ENCODE peak calls at places on chromosomes 2 and 18, in ten cellular contexts. S is non-pigmented ciliary epithelial cell; E is RCC 7860; L is T follicular helper cell; V is mesothelial cell of epicardium; R is CD8-positive, alpha-beta memory T cell; H is HuH-7; O is heart right ventricle; C is GM12865; K is stimulated activated CD4-positive, alpha-beta T cell treated with anti-CD3 and anti-CD28 coated beads, Interleukin-15, amount 100 ng/mL, for 1 hour. P is an unnamed sample.

GRCh38 chr2:166518634-166519390 is 24.8 kb upstream of the SCN7A start:
- DNase-seq in S (no peak), E (no peak), L (no peak), V (no peak), R (no peak), H (no peak), O (no peak), C (no peak), K (no peak), P (no peak)

GRCh38 chr2:75310915-75311314 is 111.6 kb upstream of the TACR1 start:
- DNase-seq in S (no peak), E (no peak), L (no peak), V (no peak), R (no peak), H (no peak), O (no peak), C (no peak), K (no peak), P (no peak)

GRCh38 chr2:38433607-38433975 is 56.5 kb upstream of the ATL2 start:
- DNase-seq in S (no peak), E (peak), L (no peak), V (no peak), R (no peak), H (no peak), O (no peak), C (no peak), K (no peak), P (no peak)

GRCh38 chr2:68726608-68727367 is 7.8 kb upstream of the ARHGAP25 start:
- DNase-seq in S (no peak), E (peak), L (peak), V (no peak), R (peak), H (no peak), O (no peak), C (peak), K (peak), P (peak)

GRCh38 chr2:48589170-48589767 is 28.4 kb upstream of the GTF2A1L start:
- DNase-seq in S (no peak), E (no peak), L (no peak), V (peak), R (no peak), H (no peak), O (no peak), C (peak), K (no peak), P (no peak)

GRCh38 chr2:216294305-216294704 is 78.0 kb downstream of the MARCHF4 start:
- DNase-seq in S (no peak), E (no peak), L (no peak), V (no peak), R (no peak), H (no peak), O (no peak), C (no peak), K (no peak), P (no peak)

GRCh38 chr2:238255146-238255545 is 15.3 kb upstream of the HES6 start:
- DNase-seq in S (no peak), E (no peak), L (no peak), V (no peak), R (no peak), H (no peak), O (peak), C (no peak), K (no peak), P (no peak)

GRCh38 chr2:1727796-1728474 is 16.4 kb downstream of the PXDN start:
- DNase-seq in S (no peak), E (no peak), L (no peak), V (no peak), R (no peak), H (no peak), O (no peak), C (no peak), K (no peak), P (no peak)

GRCh38 chr2:178279142-178279541 is 84.8 kb downstream of the OSBPL6 start:
- DNase-seq in S (peak), E (peak), L (no peak), V (no peak), R (no peak), H (no peak), O (no peak), C (no peak), K (no peak), P (no peak)

GRCh38 chr2:100260712-100261620 is 61.3 kb downstream of the LONRF2 start:
- DNase-seq in S (peak), E (peak), L (no peak), V (peak), R (no peak), H (peak), O (peak), C (peak), K (no peak), P (no peak)

GRCh38 chr2:178296394-178297090 is 102.2 kb downstream of the OSBPL6 start:
- DNase-seq in S (no peak), E (no peak), L (no peak), V (no peak), R (no peak), H (no peak), O (no peak), C (peak), K (no peak), P (no peak)

GRCh38 chr2:29228276-29228675 is 113.1 kb downstream of the CLIP4 start:
- DNase-seq in S (peak), E (peak), L (no peak), V (no peak), R (no peak), H (no peak), O (no peak), C (no peak), K (no peak), P (no peak)

GRCh38 chr2:99935662-99936061 is 206.7 kb downstream of the AFF3 start:
- DNase-seq in S (no peak), E (no peak), L (no peak), V (no peak), R (no peak), H (no peak), O (no peak), C (no peak), K (no peak), P (no peak)

GRCh38 chr18:21444465-21445023 is 156.0 kb downstream of the ESCO1 start:
- DNase-seq in S (peak), E (peak), L (no peak), V (no peak), R (no peak), H (peak), O (no peak), C (peak), K (no peak), P (no peak)

GRCh38 chr2:105396254-105397024 is 2.4 kb downstream of the FHL2 start:
- DNase-seq in S (peak), E (peak), L (no peak), V (no peak), R (no peak), H (no peak), O (no peak), C (no peak), K (peak), P (no peak)

GRCh38 chr2:64251497-64252277 is 107.5 kb upstream of the PELI1 start:
- DNase-seq in S (no peak), E (no peak), L (no peak), V (no peak), R (no peak), H (no peak), O (no peak), C (no peak), K (no peak), P (no peak)

GRCh38 chr2:118633371-118633770 is 214.1 kb downstream of the EN1 start:
- DNase-seq in S (no peak), E (no peak), L (no peak), V (no peak), R (no peak), H (no peak), O (no peak), C (no peak), K (no peak), P (no peak)

GRCh38 chr2:3201296-3201695 is 176.3 kb downstream of the EIPR1 start:
- DNase-seq in S (no peak), E (no peak), L (no peak), V (no peak), R (no peak), H (no peak), O (no peak), C (no peak), K (no peak), P (no peak)

GRCh38 chr2:101232770-101233169 is 19.9 kb upstream of the CNOT11 start:
- DNase-seq in S (no peak), E (no peak), L (no peak), V (no peak), R (no peak), H (no peak), O (no peak), C (no peak), K (no peak), P (no peak)

GRCh38 chr2:113791697-113792590 is 35.5 kb upstream of the SLC35F5 start:
- DNase-seq in S (no peak), E (peak), L (no peak), V (no peak), R (no peak), H (no peak), O (no peak), C (peak), K (no peak), P (no peak)

GRCh38 chr18:30889582-30890301 is 152.8 kb downstream of the DSC3 start:
- DNase-seq in S (peak), E (no peak), L (no peak), V (no peak), R (no peak), H (no peak), O (no peak), C (peak), K (no peak), P (no peak)

GRCh38 chr2:95050385-95051300 is 25.1 kb downstream of the MAL start:
- DNase-seq in S (no peak), E (no peak), L (no peak), V (no peak), R (no peak), H (no peak), O (no peak), C (peak), K (no peak), P (no peak)

GRCh38 chr2:237280235-237280634 is 133.7 kb downstream of the COL6A3 start:
- DNase-seq in S (peak), E (peak), L (no peak), V (no peak), R (no peak), H (no peak), O (no peak), C (no peak), K (no peak), P (no peak)

GRCh38 chr18:31497711-31498449 is at the start of gene DSG2:
- DNase-seq in S (no peak), E (peak), L (no peak), V (peak), R (peak), H (peak), O (peak), C (peak), K (no peak), P (no peak)

GRCh38 chr2:133331437-133331836 is 236.8 kb downstream of the NCKAP5 start:
- DNase-seq in S (no peak), E (no peak), L (no peak), V (no peak), R (no peak), H (no peak), O (no peak), C (no peak), K (no peak), P (no peak)

GRCh38 chr2:100142393-100142792 is at the start of gene AFF3:
- DNase-seq in S (no peak), E (no peak), L (no peak), V (no peak), R (peak), H (no peak), O (no peak), C (peak), K (no peak), P (peak)